ENCODE peak calls at places on chromosome 5, in five cellular contexts. One of them, this sample, is unnamed. For H3K36me3, the result is how much of the 10 kb centered on the place peaks cover.

GRCh38 chr5:143207563-143208364 is 195.7 kb downstream of the NR3C1 start:
- DNase-seq in mammary epithelial cell: no peak
- DNase-seq in bronchial epithelial cell: no peak
- DNase-seq in brain microvascular endothelial cell: no peak
- DNase-seq in left lung: no peak
- DNase-seq in this sample: no peak

GRCh38 chr5:150286820-150287219 is 2.8 kb downstream of the CAMK2A start:
- DNase-seq in mammary epithelial cell: no peak
- DNase-seq in bronchial epithelial cell: no peak
- DNase-seq in brain microvascular endothelial cell: no peak
- DNase-seq in left lung: no peak
- DNase-seq in this sample: no peak

GRCh38 chr5:79759436-79759835 is 69.8 kb downstream of the CMYA5 start:
- DNase-seq in mammary epithelial cell: peak
- DNase-seq in bronchial epithelial cell: peak
- DNase-seq in brain microvascular endothelial cell: peak
- DNase-seq in left lung: no peak
- DNase-seq in this sample: no peak

GRCh38 chr5:68273717-68274409 is 58.3 kb downstream of the PIK3R1 start:
- DNase-seq in mammary epithelial cell: peak
- DNase-seq in bronchial epithelial cell: no peak
- DNase-seq in brain microvascular endothelial cell: no peak
- DNase-seq in left lung: no peak
- DNase-seq in this sample: no peak

GRCh38 chr5:106292654-106293053 is 1378.1 kb downstream of the EFNA5 start:
- DNase-seq in mammary epithelial cell: peak
- DNase-seq in bronchial epithelial cell: peak
- DNase-seq in brain microvascular endothelial cell: peak
- DNase-seq in left lung: no peak
- DNase-seq in this sample: no peak

GRCh38 chr5:142322747-142323479 is 1.9 kb downstream of the SPRY4 start:
- DNase-seq in mammary epithelial cell: peak
- DNase-seq in bronchial epithelial cell: no peak
- DNase-seq in brain microvascular endothelial cell: no peak
- DNase-seq in left lung: no peak
- DNase-seq in this sample: no peak

GRCh38 chr5:140217299-140218026 is 42.5 kb downstream of the CYSTM1 start:
- DNase-seq in mammary epithelial cell: no peak
- DNase-seq in bronchial epithelial cell: no peak
- DNase-seq in brain microvascular endothelial cell: no peak
- DNase-seq in left lung: no peak
- DNase-seq in this sample: no peak

GRCh38 chr5:115313632-115314031 is 17.2 kb upstream of the CCDC112 start:
- DNase-seq in mammary epithelial cell: no peak
- DNase-seq in bronchial epithelial cell: no peak
- DNase-seq in brain microvascular endothelial cell: no peak
- DNase-seq in left lung: no peak
- DNase-seq in this sample: no peak

GRCh38 chr5:93305984-93306383 is 275.0 kb downstream of the NR2F1-AS1 start:
- DNase-seq in mammary epithelial cell: peak
- DNase-seq in bronchial epithelial cell: peak
- DNase-seq in brain microvascular endothelial cell: no peak
- DNase-seq in left lung: no peak
- DNase-seq in this sample: no peak

GRCh38 chr5:137649228-137649890 is 86.5 kb downstream of the KLHL3 start:
- DNase-seq in mammary epithelial cell: no peak
- DNase-seq in bronchial epithelial cell: no peak
- DNase-seq in brain microvascular endothelial cell: peak
- DNase-seq in left lung: no peak
- DNase-seq in this sample: no peak

GRCh38 chr5:167950126-167950721 is 341.2 kb upstream of the WWC1 start:
- DNase-seq in mammary epithelial cell: peak
- DNase-seq in bronchial epithelial cell: peak
- DNase-seq in brain microvascular endothelial cell: peak
- DNase-seq in left lung: no peak
- DNase-seq in this sample: no peak

GRCh38 chr5:171606414-171607024 is 179.1 kb upstream of the SMIM23 start:
- DNase-seq in mammary epithelial cell: no peak
- DNase-seq in bronchial epithelial cell: peak
- DNase-seq in brain microvascular endothelial cell: no peak
- DNase-seq in left lung: no peak
- DNase-seq in this sample: no peak

GRCh38 chr5:180922932-180923331 is 24.0 kb downstream of the BTNL8 start:
- DNase-seq in mammary epithelial cell: no peak
- DNase-seq in bronchial epithelial cell: no peak
- DNase-seq in brain microvascular endothelial cell: no peak
- DNase-seq in left lung: no peak
- DNase-seq in this sample: no peak

GRCh38 chr5:132410451-132411381 is 41.2 kb downstream of the SLC22A5 start:
- DNase-seq in mammary epithelial cell: no peak
- DNase-seq in bronchial epithelial cell: no peak
- DNase-seq in brain microvascular endothelial cell: peak
- DNase-seq in left lung: peak
- DNase-seq in this sample: no peak

GRCh38 chr5:138898742-138899141 is 23.6 kb upstream of the LRRTM2 start:
- DNase-seq in mammary epithelial cell: no peak
- DNase-seq in bronchial epithelial cell: no peak
- DNase-seq in brain microvascular endothelial cell: no peak
- DNase-seq in left lung: no peak
- DNase-seq in this sample: no peak

GRCh38 chr5:74216012-74216411 is 424.5 kb downstream of the ENC1 start:
- DNase-seq in mammary epithelial cell: no peak
- DNase-seq in bronchial epithelial cell: no peak
- DNase-seq in brain microvascular endothelial cell: no peak
- DNase-seq in left lung: no peak
- DNase-seq in this sample: no peak

GRCh38 chr5:74209566-74209965 is 431.0 kb downstream of the ENC1 start:
- DNase-seq in mammary epithelial cell: peak
- DNase-seq in bronchial epithelial cell: no peak
- DNase-seq in brain microvascular endothelial cell: no peak
- DNase-seq in left lung: no peak
- DNase-seq in this sample: no peak

GRCh38 chr5:74206571-74207550 is 433.7 kb downstream of the ENC1 start:
- DNase-seq in mammary epithelial cell: peak
- DNase-seq in bronchial epithelial cell: peak
- DNase-seq in brain microvascular endothelial cell: peak
- DNase-seq in left lung: no peak
- DNase-seq in this sample: peak

GRCh38 chr5:74212336-74212735 is 428.2 kb downstream of the ENC1 start:
- DNase-seq in mammary epithelial cell: no peak
- DNase-seq in bronchial epithelial cell: peak
- DNase-seq in brain microvascular endothelial cell: peak
- DNase-seq in left lung: no peak
- DNase-seq in this sample: no peak
- TF ChIP-seq CTCF in mammary epithelial cell: peak
- TF ChIP-seq CTCF in bronchial epithelial cell: peak
- TF ChIP-seq CTCF in brain microvascular endothelial cell: peak
- TF ChIP-seq CTCF in left lung: no peak
- TF ChIP-seq CTCF in this sample: no peak

DNA sequence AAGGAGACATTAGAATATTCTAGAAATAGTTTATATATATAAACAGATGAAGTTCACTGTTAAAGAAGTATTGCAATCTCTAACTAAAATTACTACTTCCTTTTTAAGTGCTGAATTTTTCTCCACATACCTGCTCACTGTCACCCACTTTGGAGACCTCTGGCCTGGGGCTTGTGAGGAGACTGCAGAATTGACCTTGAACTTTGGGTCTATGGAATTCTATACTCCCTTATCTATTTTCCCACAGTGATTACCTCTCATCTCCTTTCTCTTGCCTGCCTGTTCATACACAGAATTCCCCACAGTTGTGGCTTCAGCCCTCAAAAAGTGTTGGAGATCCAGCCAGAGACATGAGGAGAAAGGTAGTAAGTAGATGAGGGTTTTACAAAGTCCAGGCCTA is 45.4 kb downstream of the LARP1 start:
- DNase-seq in mammary epithelial cell: no peak
- DNase-seq in bronchial epithelial cell: no peak
- DNase-seq in brain microvascular endothelial cell: no peak
- DNase-seq in left lung: no peak
- DNase-seq in this sample: no peak
- H3K36me3 ChIP-seq in mammary epithelial cell: half or more
- H3K36me3 ChIP-seq in bronchial epithelial cell: under half
- H3K36me3 ChIP-seq in brain microvascular endothelial cell: half or more
- H3K36me3 ChIP-seq in left lung: under half
- H3K36me3 ChIP-seq in this sample: under half

DNA sequence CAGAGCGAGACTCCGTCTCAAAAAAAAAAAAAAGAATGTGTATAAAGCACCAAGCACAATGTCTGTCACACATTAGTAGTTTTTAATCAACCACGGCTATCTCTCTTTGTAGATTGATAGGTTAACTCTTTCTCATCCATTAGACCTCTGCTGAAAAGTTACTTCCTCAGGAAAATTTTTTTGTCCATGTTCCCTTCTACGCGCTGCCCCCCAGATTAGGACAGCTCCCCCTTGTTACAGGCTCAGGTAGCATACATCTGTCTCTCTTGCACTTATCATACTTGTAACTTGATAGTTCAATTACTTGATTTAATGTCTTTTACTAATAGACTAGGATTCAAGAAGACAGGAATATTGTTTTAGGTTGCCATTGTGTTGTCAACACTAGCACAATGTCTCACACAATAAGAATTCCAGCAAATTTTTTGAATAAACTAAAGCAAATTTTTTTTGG is 1.5 kb downstream of the SPDL1 start:
- DNase-seq in mammary epithelial cell: no peak
- DNase-seq in bronchial epithelial cell: no peak
- DNase-seq in brain microvascular endothelial cell: no peak
- DNase-seq in left lung: no peak
- DNase-seq in this sample: no peak
- H3K4me3 ChIP-seq in mammary epithelial cell: peak
- H3K4me3 ChIP-seq in bronchial epithelial cell: no peak
- H3K4me3 ChIP-seq in brain microvascular endothelial cell: peak
- H3K4me3 ChIP-seq in left lung: peak
- H3K4me3 ChIP-seq in this sample: peak

DNA sequence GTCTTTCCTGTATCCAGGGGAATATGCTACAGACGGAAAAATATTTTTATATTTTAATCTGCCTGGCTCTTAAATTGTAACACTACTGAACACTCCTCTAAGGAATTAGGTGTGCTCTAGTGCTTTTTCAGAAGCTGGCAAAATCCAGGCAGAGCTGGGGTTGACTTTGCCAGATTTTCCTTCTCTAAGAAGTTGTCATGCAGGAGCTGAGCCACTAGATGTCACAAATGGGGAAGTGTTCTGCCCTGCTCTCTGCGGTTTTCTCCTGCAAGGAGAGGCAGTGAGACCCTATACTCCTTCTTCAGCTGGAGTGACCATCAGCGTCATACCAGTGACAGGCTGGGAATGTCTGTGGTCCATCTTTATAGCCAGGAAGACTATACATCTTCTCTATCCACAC is 112.5 kb downstream of the HAPLN1 start:
- DNase-seq in mammary epithelial cell: peak
- DNase-seq in bronchial epithelial cell: peak
- DNase-seq in brain microvascular endothelial cell: peak
- DNase-seq in left lung: no peak
- DNase-seq in this sample: peak
- TF ChIP-seq CTCF in mammary epithelial cell: peak
- TF ChIP-seq CTCF in bronchial epithelial cell: peak
- TF ChIP-seq CTCF in brain microvascular endothelial cell: peak
- TF ChIP-seq CTCF in left lung: peak
- TF ChIP-seq CTCF in this sample: peak

GRCh38 chr5:59596586-59597348 is 296.8 kb downstream of the PDE4D start:
- DNase-seq in mammary epithelial cell: peak
- DNase-seq in bronchial epithelial cell: peak
- DNase-seq in brain microvascular endothelial cell: no peak
- DNase-seq in left lung: no peak
- DNase-seq in this sample: no peak
- H3K36me3 ChIP-seq in mammary epithelial cell: under half
- H3K36me3 ChIP-seq in bronchial epithelial cell: under half
- H3K36me3 ChIP-seq in brain microvascular endothelial cell: under half
- H3K36me3 ChIP-seq in left lung: under half
- H3K36me3 ChIP-seq in this sample: under half

GRCh38 chr5:57566914-57567313 is 84.3 kb upstream of the ACTBL2 start:
- DNase-seq in mammary epithelial cell: peak
- DNase-seq in bronchial epithelial cell: peak
- DNase-seq in brain microvascular endothelial cell: peak
- DNase-seq in left lung: no peak
- DNase-seq in this sample: peak
- H3K4me3 ChIP-seq in mammary epithelial cell: no peak
- H3K4me3 ChIP-seq in bronchial epithelial cell: no peak
- H3K4me3 ChIP-seq in brain microvascular endothelial cell: no peak
- H3K4me3 ChIP-seq in left lung: no peak
- H3K4me3 ChIP-seq in this sample: no peak

GRCh38 chr5:173487296-173487695 is 129.2 kb downstream of the BOD1 start:
- DNase-seq in mammary epithelial cell: no peak
- DNase-seq in bronchial epithelial cell: no peak
- DNase-seq in brain microvascular endothelial cell: no peak
- DNase-seq in left lung: no peak
- DNase-seq in this sample: no peak

GRCh38 chr5:173486355-173486754 is 130.1 kb downstream of the BOD1 start:
- DNase-seq in mammary epithelial cell: no peak
- DNase-seq in bronchial epithelial cell: no peak
- DNase-seq in brain microvascular endothelial cell: no peak
- DNase-seq in left lung: no peak
- DNase-seq in this sample: no peak

GRCh38 chr5:173483160-173483559 is 133.3 kb downstream of the BOD1 start:
- DNase-seq in mammary epithelial cell: no peak
- DNase-seq in bronchial epithelial cell: no peak
- DNase-seq in brain microvascular endothelial cell: no peak
- DNase-seq in left lung: no peak
- DNase-seq in this sample: no peak

GRCh38 chr5:173486826-173487225 is 129.6 kb downstream of the BOD1 start:
- DNase-seq in mammary epithelial cell: no peak
- DNase-seq in bronchial epithelial cell: no peak
- DNase-seq in brain microvascular endothelial cell: no peak
- DNase-seq in left lung: no peak
- DNase-seq in this sample: no peak

DNA sequence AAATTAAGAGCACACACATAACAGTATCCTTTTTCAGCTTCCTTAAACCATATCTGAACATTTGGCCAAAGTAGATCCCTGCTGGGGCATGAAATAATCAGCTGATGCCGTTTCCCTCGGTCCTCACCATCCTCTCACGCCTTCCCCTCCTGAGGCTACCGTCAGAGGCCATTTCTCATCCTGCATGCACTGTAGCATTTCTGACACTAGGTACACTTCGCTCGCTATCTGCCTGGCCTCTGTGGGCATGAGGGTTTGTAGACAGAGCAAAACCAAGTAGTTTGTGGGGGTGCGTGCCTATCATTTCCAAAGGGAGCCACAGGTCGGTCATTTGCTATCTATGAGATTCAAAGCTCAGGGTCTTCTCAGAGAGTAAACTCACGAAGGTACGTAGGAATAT is 131.9 kb downstream of the BOD1 start:
- DNase-seq in mammary epithelial cell: no peak
- DNase-seq in bronchial epithelial cell: no peak
- DNase-seq in brain microvascular endothelial cell: no peak
- DNase-seq in left lung: no peak
- DNase-seq in this sample: no peak
- TF ChIP-seq CTCF in mammary epithelial cell: no peak
- TF ChIP-seq CTCF in bronchial epithelial cell: no peak
- TF ChIP-seq CTCF in brain microvascular endothelial cell: no peak
- TF ChIP-seq CTCF in left lung: no peak
- TF ChIP-seq CTCF in this sample: no peak